ENCODE peak calls at places on chromosomes 11 and 22, in four cellular contexts. L is H9, J is GM12878, G is PC-3. D is an unnamed sample.

GRCh38 chr11:67301951-67302516 is 1.3 kb upstream of the SSH3 start:
- DNase-seq in G (peak; percentile 49), J (no peak), L (peak; percentile 80), D (no peak)

GRCh38 chr11:95289378-95289777 is 58.4 kb upstream of the SESN3 start:
- DNase-seq in J (no peak), G (peak; percentile 68), L (no peak), D (peak; percentile 41)

GRCh38 chr22:19346677-19347265 is 55.3 kb upstream of the CLTCL1 start:
- DNase-seq in G (no peak), L (no peak), J (no peak), D (no peak)

GRCh38 chr11:36069576-36070214 is 125.8 kb downstream of the LDLRAD3 start:
- DNase-seq in G (peak; percentile 28), J (peak; percentile 15), L (peak; percentile 63), D (peak; percentile 40)

GRCh38 chr11:83070878-83071640 is 638 bp downstream of the RAB30 start:
- DNase-seq in G (no peak), L (no peak), J (no peak), D (no peak)

GRCh38 chr11:35655856-35656255 is 6.7 kb upstream of the TRIM44 start:
- DNase-seq in L (no peak), J (no peak), G (no peak), D (no peak)

GRCh38 chr11:96070453-96070852 is 146.5 kb upstream of the MTMR2 start:
- DNase-seq in J (no peak), G (no peak), L (no peak), D (no peak)

GRCh38 chr11:37533830-37534229 is 935.8 kb upstream of the RAG2 start:
- DNase-seq in J (no peak), G (no peak), L (no peak), D (no peak)

GRCh38 chr11:69244286-69244685 is 49.7 kb upstream of the MYEOV start:
- DNase-seq in J (no peak), L (peak; percentile 1), G (no peak), D (no peak)

GRCh38 chr11:33507967-33508366 is 192.7 kb downstream of the C11orf91 start:
- DNase-seq in L (peak; percentile 34), G (peak; percentile 31), J (no peak), D (no peak)

GRCh38 chr11:123122852-123123251 is 60.9 kb upstream of the HSPA8 start:
- DNase-seq in J (no peak), G (no peak), L (no peak), D (no peak)
- H2AFZ ChIP-seq in J (no peak overlapping the region), G (no peak overlapping the region), L (no peak overlapping the region), D (no peak overlapping the region)

GRCh38 chr22:20647586-20648305 is 126.2 kb upstream of the SERPIND1 start:
- DNase-seq in L (peak; percentile 7), G (no peak), J (no peak), D (no peak)

GRCh38 chr22:20646377-20646776 is 127.5 kb upstream of the SERPIND1 start:
- DNase-seq in J (no peak), G (no peak), L (peak; percentile 6), D (no peak)

GRCh38 chr22:20650294-20651207 is 123.4 kb upstream of the SERPIND1 start:
- DNase-seq in G (no peak), J (no peak), L (peak; percentile 14), D (no peak)

GRCh38 chr22:20646906-20647305 is 127.0 kb upstream of the SERPIND1 start:
- DNase-seq in G (no peak), J (no peak), L (peak; percentile 7), D (no peak)

GRCh38 chr22:20648306-20648903 is 125.5 kb upstream of the SERPIND1 start:
- DNase-seq in J (no peak), G (no peak), L (peak; percentile 10), D (no peak)
- TF ChIP-seq CTCF in J (no peak), G (no peak), L (no peak), D (no peak)

GRCh38 chr22:27572267-27572666 is 229.3 kb downstream of the MN1 start:
- DNase-seq in G (no peak), J (no peak), L (no peak), D (no peak)
- H2AFZ ChIP-seq in G (no peak overlapping the region), J (no peak overlapping the region), L (no peak overlapping the region), D (no peak overlapping the region)

DNA sequence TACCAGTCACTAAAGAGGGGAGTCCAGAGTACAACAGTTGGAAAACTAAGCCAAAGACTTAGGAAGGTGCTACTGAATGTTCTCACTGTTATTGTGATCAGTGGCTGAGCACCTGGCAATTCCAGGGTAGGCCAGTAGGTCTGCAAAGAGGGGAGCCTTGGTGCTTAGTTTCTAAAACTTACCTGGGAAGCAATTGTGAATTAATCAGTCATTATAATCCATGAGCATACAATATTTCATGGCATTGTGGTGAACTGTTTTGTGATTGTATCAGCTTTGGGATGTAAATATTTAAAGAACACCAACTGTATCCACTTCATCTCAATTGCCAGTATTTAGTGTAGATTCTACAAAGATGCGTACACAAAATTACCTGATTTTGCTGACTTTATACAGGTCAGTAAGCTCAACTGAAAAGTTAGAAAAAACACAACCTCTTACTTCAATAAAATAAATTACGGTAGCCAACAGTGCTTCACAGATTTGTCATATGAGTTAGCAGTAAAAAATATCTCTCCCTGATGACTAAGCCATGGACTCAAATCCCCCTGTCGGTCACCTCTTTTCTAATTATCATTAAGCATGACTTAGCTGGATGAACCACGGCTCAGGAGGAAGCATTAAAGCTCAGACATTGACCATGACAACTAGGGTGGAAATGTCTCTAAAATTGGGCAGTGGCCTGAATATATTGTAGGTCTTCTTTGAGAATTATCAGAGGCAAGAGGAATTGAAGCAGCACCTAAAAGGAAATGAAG is 30.8 kb upstream of the SORL1 start:
- DNase-seq in G (peak; percentile 71), L (no peak), J (no peak), D (no peak)
- TF ChIP-seq CTCF in G (peak; percentile 43), L (peak; percentile 49), J (no peak), D (no peak)

GRCh38 chr22:44347549-44347948 is 34.8 kb upstream of the SHISAL1 start:
- DNase-seq in J (no peak), G (no peak), L (no peak), D (no peak)
- H2AFZ ChIP-seq in J (no peak overlapping the region), G (no peak overlapping the region), L (no peak overlapping the region), D (no peak overlapping the region)

DNA sequence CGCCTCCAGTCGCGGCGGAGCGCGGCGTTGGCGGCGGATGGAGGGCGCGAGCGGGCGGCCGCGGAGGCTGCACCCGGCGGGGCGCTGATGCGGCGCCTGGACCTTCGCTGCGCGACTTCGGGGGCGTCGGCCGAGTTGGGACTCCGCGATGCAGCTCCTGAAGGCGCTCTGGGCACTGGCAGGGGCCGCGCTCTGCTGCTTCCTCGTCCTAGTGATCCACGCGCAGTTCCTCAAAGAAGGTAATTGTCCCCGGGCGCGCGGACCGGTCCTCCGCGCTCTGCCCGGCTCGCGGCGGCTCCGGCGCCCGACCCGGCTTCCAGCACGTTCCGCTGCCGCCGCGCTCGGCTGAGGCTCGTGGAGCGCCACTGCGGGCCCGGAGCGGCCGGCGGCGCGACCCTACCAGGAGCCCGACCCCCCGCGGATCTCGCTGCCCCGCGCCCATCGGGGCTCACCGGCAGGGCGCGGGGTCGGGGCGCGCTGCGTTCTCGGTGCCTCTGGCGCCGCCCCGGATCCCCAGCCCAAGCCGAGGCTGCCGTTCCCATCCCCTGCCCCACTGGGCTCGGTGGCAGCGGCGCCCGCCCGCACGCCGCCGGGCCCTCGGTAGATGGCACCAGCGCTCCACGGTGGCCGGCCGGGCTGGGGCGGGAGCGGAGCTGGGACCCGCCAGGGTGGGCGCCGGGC is 1251.2 kb downstream of the BRD1 start:
- DNase-seq in G (no peak), J (no peak), L (peak; percentile 54), D (no peak)
- TF ChIP-seq CTCF in G (peak; percentile 15), J (no peak), L (peak; percentile 73), D (no peak)

DNA sequence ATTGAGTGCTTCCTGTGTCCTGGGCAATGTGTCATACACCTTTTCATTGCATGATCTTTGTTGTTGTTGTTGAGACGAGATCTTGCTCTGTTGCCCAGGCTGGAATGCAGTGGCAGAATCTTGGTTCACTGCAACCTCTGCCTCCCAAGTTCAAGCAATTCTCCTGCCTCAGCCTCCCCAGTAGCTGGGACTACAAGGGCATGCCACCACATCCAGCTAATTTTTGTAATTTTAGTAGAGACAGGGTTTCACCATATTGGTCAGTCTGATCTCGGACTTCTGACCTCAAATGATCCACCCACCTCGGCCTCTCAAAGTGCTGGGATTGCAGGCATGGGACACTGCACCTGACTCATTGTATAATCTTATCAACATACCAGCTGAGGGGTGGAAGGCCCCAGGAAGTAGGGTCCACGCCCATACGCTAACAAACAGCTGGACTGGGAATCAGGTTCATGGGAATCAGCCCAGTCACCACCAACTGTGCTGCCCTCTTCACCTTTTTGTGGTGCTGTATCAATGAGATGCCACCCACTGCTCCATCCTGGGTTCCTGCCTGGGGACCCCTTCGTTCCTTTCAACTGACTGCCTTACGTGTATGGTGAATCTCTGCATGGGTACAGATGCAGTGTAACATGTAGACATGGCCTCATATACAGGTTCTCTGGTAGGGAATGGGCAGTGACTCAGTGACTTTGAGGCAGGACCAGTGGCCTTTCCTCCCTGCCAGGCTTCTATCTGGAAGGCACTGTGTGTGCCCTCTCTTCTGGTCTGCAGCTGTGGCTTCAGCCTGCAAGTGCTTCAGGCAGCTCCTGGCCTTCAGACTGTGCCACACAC is 32.6 kb upstream of the YWHAH start:
- DNase-seq in G (no peak), J (no peak), L (no peak), D (no peak)
- H2AFZ ChIP-seq in G (no peak overlapping the region), J (no peak overlapping the region), L (no peak overlapping the region), D (no peak overlapping the region)

GRCh38 chr11:13207270-13207664 is 70.3 kb upstream of the BMAL1 start:
- DNase-seq in G (no peak), L (no peak), J (no peak), D (no peak)
- TF ChIP-seq CTCF in G (no peak), L (peak; percentile 43), J (no peak), D (peak; percentile 51)

GRCh38 chr11:12674571-12674935 is 332 bp downstream of the TEAD1 start:
- DNase-seq in G (no peak), J (no peak), L (no peak), D (no peak)

GRCh38 chr11:12673924-12674570 is at the start of gene TEAD1:
- DNase-seq in L (peak; percentile 95), G (peak; percentile 93), J (no peak), D (peak; percentile 63)

GRCh38 chr11:12674936-12675696 is 895 bp downstream of the TEAD1 start:
- DNase-seq in L (no peak), G (no peak), J (no peak), D (no peak)

GRCh38 chr11:12671378-12671777 is 2.8 kb upstream of the TEAD1 start:
- DNase-seq in L (no peak), J (no peak), G (no peak), D (no peak)

GRCh38 chr11:12673601-12673923 is 659 bp upstream of the TEAD1 start:
- DNase-seq in J (no peak), L (no peak), G (no peak), D (no peak)
- H2AFZ ChIP-seq in J (peak overlapping the region; percentile 76), L (no peak overlapping the region), G (peak overlapping the region; percentile 82), D (peak overlapping the region; percentile 97)

D was measured in keratinocyte.